ENCODE peak calls at places on chromosomes 5 and 9, in nine cellular contexts. D is T-helper 1 cell; U is astrocyte of the spinal cord; G is NCI-H82; W is smooth muscle cell of the brain vasculature; E is stimulated activated naive CD8-positive, alpha-beta T cell treated with anti-CD3 and anti-CD28 coated beads, Interleukin-15, amount 100 ng/mL, for 72 hours; N is IMR-90; B is GM23248; T is stomach. F is an unnamed sample.

GRCh38 chr9:95077766-95078382 is 239.6 kb downstream of the FANCC start:
- DNase-seq in D (no peak), U (no peak), G (no peak), W (no peak), E (no peak), N (no peak), B (no peak), T (peak; percentile 43), F (no peak)

GRCh38 chr5:76492819-76493189 is 89.7 kb downstream of the IQGAP2 start:
- DNase-seq in D (no peak), U (no peak), G (no peak), W (no peak), E (no peak), N (no peak), B (no peak), T (no peak), F (no peak)

GRCh38 chr9:112033237-112034215 is 136.9 kb downstream of the UGCG start:
- DNase-seq in D (no peak), U (no peak), G (no peak), W (no peak), E (no peak), N (no peak), B (no peak), T (no peak), F (no peak)

GRCh38 chr5:82480331-82480730 is 202.2 kb upstream of the RPS23 start:
- DNase-seq in D (no peak), U (no peak), G (no peak), W (no peak), E (no peak), N (no peak), B (peak; percentile 7), T (no peak), F (no peak)

GRCh38 chr9:135291165-135291564 is 188.4 kb upstream of the PPP1R26 start:
- DNase-seq in D (no peak), U (no peak), G (peak; percentile 51), W (no peak), E (no peak), N (no peak), B (no peak), T (no peak), F (no peak)

GRCh38 chr9:130160862-130161470 is 11.2 kb upstream of the NCS1 start:
- DNase-seq in D (no peak), U (no peak), G (no peak), W (no peak), E (no peak), N (no peak), B (no peak), T (no peak), F (no peak)

GRCh38 chr5:41172012-41172411 is 41.3 kb downstream of the C6 start:
- DNase-seq in D (no peak), U (no peak), G (no peak), W (no peak), E (no peak), N (no peak), B (no peak), T (no peak), F (no peak)

GRCh38 chr5:9545301-9545958 is 445 bp downstream of the SEMA5A start:
- DNase-seq in D (no peak), U (no peak), G (peak; percentile 47), W (no peak), E (no peak), N (no peak), B (peak; percentile 35), T (no peak), F (no peak)

GRCh38 chr9:27572918-27573698 is at the start of gene C9orf72:
- DNase-seq in D (peak; percentile 76), U (peak; percentile 63), G (peak; percentile 67), W (no peak), E (peak; percentile 86), N (peak; percentile 31), B (peak; percentile 83), T (peak; percentile 84), F (peak; percentile 57)

GRCh38 chr9:126615251-126615790 is 1.6 kb downstream of the LMX1B start:
- DNase-seq in D (no peak), U (no peak), G (peak; percentile 70), W (no peak), E (peak; percentile 37), N (peak; percentile 4), B (peak; percentile 20), T (peak; percentile 47), F (peak; percentile 28)

GRCh38 chr5:120479066-120479465 is 15.0 kb downstream of the PRR16 start:
- DNase-seq in D (no peak), U (peak; percentile 49), G (peak; percentile 38), W (no peak), E (no peak), N (peak; percentile 62), B (no peak), T (no peak), F (no peak)

GRCh38 chr5:133015466-133015865 is 10.9 kb downstream of the ZCCHC10 start:
- DNase-seq in D (no peak), U (no peak), G (no peak), W (no peak), E (no peak), N (no peak), B (peak; percentile 37), T (no peak), F (no peak)

GRCh38 chr9:114167591-114168091 is 12.3 kb downstream of the COL27A1 start:
- DNase-seq in D (no peak), U (no peak), G (no peak), W (no peak), E (no peak), N (no peak), B (no peak), T (no peak), F (no peak)

GRCh38 chr5:151026674-151027073 is 6.3 kb downstream of the GPX3 start:
- DNase-seq in D (no peak), U (no peak), G (no peak), W (no peak), E (no peak), N (no peak), B (no peak), T (no peak), F (no peak)

GRCh38 chr9:88932766-88933165 is 58.5 kb upstream of the S1PR3 start:
- DNase-seq in D (no peak), U (no peak), G (no peak), W (no peak), E (no peak), N (no peak), B (no peak), T (no peak), F (no peak)

GRCh38 chr9:98740226-98740881 is 31.6 kb upstream of the GABBR2 start:
- DNase-seq in D (no peak), U (no peak), G (no peak), W (no peak), E (no peak), N (no peak), B (no peak), T (no peak), F (no peak)

GRCh38 chr9:89435315-89435823 is 62.5 kb downstream of the SEMA4D start:
- DNase-seq in D (no peak), U (no peak), G (peak; percentile 3), W (no peak), E (no peak), N (no peak), B (no peak), T (peak; percentile 90), F (no peak)

GRCh38 chr5:157388148-157388547 is 71.9 kb upstream of the NIPAL4 start:
- DNase-seq in D (no peak), U (no peak), G (no peak), W (no peak), E (no peak), N (peak; percentile 24), B (peak; percentile 7), T (no peak), F (no peak)

GRCh38 chr5:82447913-82448312 is 169.8 kb upstream of the RPS23 start:
- DNase-seq in D (no peak), U (no peak), G (no peak), W (no peak), E (no peak), N (no peak), B (no peak), T (no peak), F (no peak)

GRCh38 chr5:53446908-53447307 is 33.5 kb upstream of the FST start:
- DNase-seq in D (no peak), U (no peak), G (no peak), W (no peak), E (no peak), N (peak; percentile 28), B (peak; percentile 30), T (no peak), F (no peak)

GRCh38 chr5:176796411-176796810 is 13.9 kb upstream of the UNC5A start:
- DNase-seq in D (no peak), U (no peak), G (no peak), W (no peak), E (no peak), N (no peak), B (peak; percentile 42), T (no peak), F (no peak)

F was measured in stimulated activated naive B cell treated with anti-CD40 and anti-IgM and Interleukin-4, amounts not matched to agents 10 μg/mL and 1 μg/mL and 100 μg/mL, for 72 hours.